ENCODE peak calls at places on chromosomes 4 and X, in four cellular contexts. V is HepG2, E is upper lobe of left lung, C is body of pancreas. T is an unnamed sample.
A peak's percentile ranks its signal among the peaks of the same experiment; 100 is the strongest.

GRCh38 chrX:38929966-38930421 is 128.7 kb downstream of the MID1IP1 start:
- ATAC-seq in V (no peak), E (no peak), C (peak; percentile 68), T (peak; percentile 63)

GRCh38 chr4:113607998-113608397 is 153.5 kb downstream of the CAMK2D start:
- ATAC-seq in V (no peak), E (no peak), C (no peak), T (no peak)

GRCh38 chr4:121800961-121801714 is at the start of gene EXOSC9:
- ATAC-seq in V (peak; percentile 87), E (peak; percentile 98), C (peak; percentile 99), T (peak; percentile 95)

GRCh38 chr4:121191351-121191750 is 27.2 kb upstream of the TNIP3 start:
- ATAC-seq in V (no peak), E (no peak), C (no peak), T (no peak)

GRCh38 chrX:63050225-63050624 is 300.9 kb downstream of the SPIN4 start:
- ATAC-seq in V (no peak), E (no peak), C (no peak), T (no peak)

GRCh38 chr4:154593868-154594267 is 3.3 kb upstream of the FGA start:
- ATAC-seq in V (no peak), E (no peak), C (no peak), T (no peak)

GRCh38 chr4:170089743-170090666 is at the start of gene AADAT:
- ATAC-seq in V (peak; percentile 93), E (peak; percentile 96), C (peak; percentile 93), T (peak; percentile 92)

GRCh38 chr4:153421980-153422379 is 44.2 kb upstream of the TMEM131L start:
- ATAC-seq in V (no peak), E (no peak), C (no peak), T (no peak)

GRCh38 chrX:56563231-56564116 is at the start of gene UBQLN2:
- ATAC-seq in V (peak; percentile 92), E (peak; percentile 98), C (peak; percentile 94), T (peak; percentile 96)

GRCh38 chrX:108019382-108019857 is 25.4 kb upstream of the VSIG1 start:
- ATAC-seq in V (no peak), E (no peak), C (no peak), T (no peak)

GRCh38 chr4:158799013-158799770 is 30.4 kb downstream of the FNIP2 start:
- ATAC-seq in V (peak; percentile 65), E (no peak), C (no peak), T (no peak)

GRCh38 chrX:41559662-41560061 is 112.5 kb downstream of the NYX start:
- ATAC-seq in V (no peak), E (peak; percentile 44), C (no peak), T (peak; percentile 25)

GRCh38 chrX:100316987-100317386 is 93.1 kb downstream of the PCDH19 start:
- ATAC-seq in V (no peak), E (peak; percentile 71), C (no peak), T (no peak)

GRCh38 chr4:162891788-162892707 is 274.6 kb downstream of the NAF1 start:
- ATAC-seq in V (no peak), E (no peak), C (no peak), T (no peak)

GRCh38 chr4:23763559-23763958 is 126.3 kb downstream of the PPARGC1A start:
- ATAC-seq in V (peak; percentile 57), E (no peak), C (no peak), T (no peak)

GRCh38 chrX:48974033-48974432 is 2.4 kb upstream of the KCND1 start:
- ATAC-seq in V (no peak), E (no peak), C (no peak), T (no peak)

GRCh38 chrX:38225093-38225492 is 4.4 kb upstream of the SRPX start:
- ATAC-seq in V (no peak), E (no peak), C (no peak), T (no peak)

GRCh38 chr4:183348706-183349659 is 26.8 kb upstream of the CLDN24 start:
- ATAC-seq in V (no peak), E (peak; percentile 80), C (no peak), T (no peak)

GRCh38 chrX:111168314-111168713 is 72.3 kb downstream of the PAK3 start:
- ATAC-seq in V (no peak), E (no peak), C (no peak), T (no peak)

GRCh38 chr4:2570551-2571222 is 34.2 kb downstream of the FAM193A start:
- ATAC-seq in V (peak; percentile 19), E (peak; percentile 43), C (no peak), T (peak; percentile 73)

GRCh38 chrX:136600059-136600458 is 47.9 kb upstream of the CD40LG start:
- ATAC-seq in V (no peak), E (no peak), C (no peak), T (no peak)

GRCh38 chrX:104659037-104659744 is 93.2 kb downstream of the IL1RAPL2 start:
- ATAC-seq in V (no peak), E (no peak), C (peak; percentile 81), T (no peak)

GRCh38 chrX:1598021-1598875 is 6.8 kb downstream of the AKAP17A start:
- ATAC-seq in V (no peak), E (no peak), C (no peak), T (no peak)

GRCh38 chr4:110867981-110868380 is 245.1 kb upstream of the PITX2 start:
- ATAC-seq in V (no peak), E (no peak), C (no peak), T (no peak)

GRCh38 chrX:145817299-145817665 is 347 bp upstream of the SLITRK2 start:
- ATAC-seq in V (no peak), E (peak; percentile 17), C (no peak), T (no peak)

GRCh38 chr4:15836362-15836761 is 58.2 kb downstream of the CD38 start:
- ATAC-seq in V (no peak), E (no peak), C (no peak), T (no peak)

GRCh38 chrX:127578395-127578794 is 473.8 kb downstream of the ACTRT1 start:
- ATAC-seq in V (no peak), E (no peak), C (no peak), T (no peak)

GRCh38 chr4:163332526-163333405 is at the start of gene NPY1R:
- ATAC-seq in V (peak; percentile 95), E (peak; percentile 90), C (peak; percentile 93), T (peak; percentile 85)

GRCh38 chr4:78569291-78569821 is 17.8 kb downstream of the ANXA3 start:
- ATAC-seq in V (no peak), E (peak; percentile 85), C (peak; percentile 93), T (peak; percentile 42)

GRCh38 chr4:155967098-155967497 is 13.4 kb upstream of the CTSO start:
- ATAC-seq in V (no peak), E (peak; percentile 45), C (no peak), T (no peak)

GRCh38 chr4:150242820-150243458 is 164.7 kb downstream of the DCLK2 start:
- ATAC-seq in V (peak; percentile 74), E (peak; percentile 74), C (peak; percentile 55), T (no peak)

GRCh38 chrX:119646515-119646914 is 40.3 kb upstream of the NKRF start:
- ATAC-seq in V (no peak), E (no peak), C (no peak), T (no peak)

GRCh38 chr4:71126719-71127118 is 133.3 kb downstream of the DCK start:
- ATAC-seq in V (peak; percentile 50), E (no peak), C (no peak), T (no peak)

GRCh38 chr4:152112887-152113286 is 352.1 kb upstream of the GATB start:
- ATAC-seq in V (no peak), E (no peak), C (no peak), T (no peak)

GRCh38 chr4:158610790-158611189 is 60.9 kb downstream of the C4orf46 start:
- ATAC-seq in V (no peak), E (peak; percentile 60), C (no peak), T (no peak)

GRCh38 chr4:73661646-73662119 is 41.4 kb upstream of the RASSF6 start:
- ATAC-seq in V (no peak), E (no peak), C (no peak), T (no peak)

GRCh38 chr4:184746532-184746870 is 12.6 kb upstream of the CENPU start:
- ATAC-seq in V (peak; percentile 23), E (peak; percentile 87), C (peak; percentile 87), T (peak; percentile 95)

GRCh38 chr4:111650553-111651183 is 494.6 kb upstream of the FAM241A start:
- ATAC-seq in V (no peak), E (no peak), C (no peak), T (no peak)

GRCh38 chr4:56460085-56460484 is 7.3 kb upstream of the SRP72 start:
- ATAC-seq in V (no peak), E (no peak), C (no peak), T (no peak)

DNA sequence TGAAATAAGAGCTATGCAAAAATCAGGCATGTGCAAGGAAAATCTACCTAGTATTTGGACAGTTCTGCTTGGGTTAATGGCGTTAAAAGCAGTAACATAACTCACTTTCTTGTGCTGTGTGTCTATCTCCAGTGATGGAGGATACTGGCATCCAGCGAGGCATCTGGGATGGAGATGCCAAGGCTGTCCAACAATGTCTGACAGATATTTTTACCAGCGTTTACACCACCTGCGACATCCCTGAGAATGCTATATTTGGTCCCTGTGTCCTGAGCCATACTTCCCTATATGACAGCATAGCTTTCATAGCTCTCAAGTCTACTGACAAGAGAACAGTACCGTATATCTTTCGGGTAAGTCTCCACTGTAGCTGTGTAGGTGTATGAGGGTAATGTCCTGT is 2.6 kb downstream of the PRDM8 start:
- ATAC-seq in V (no peak), E (no peak), C (no peak), T (no peak)
- H3K36me3 ChIP-seq in V (no peaks in the 10 kb centered on the region), E (no peaks in the 10 kb centered on the region), C (no peaks in the 10 kb centered on the region), T (no peaks in the 10 kb centered on the region)

DNA sequence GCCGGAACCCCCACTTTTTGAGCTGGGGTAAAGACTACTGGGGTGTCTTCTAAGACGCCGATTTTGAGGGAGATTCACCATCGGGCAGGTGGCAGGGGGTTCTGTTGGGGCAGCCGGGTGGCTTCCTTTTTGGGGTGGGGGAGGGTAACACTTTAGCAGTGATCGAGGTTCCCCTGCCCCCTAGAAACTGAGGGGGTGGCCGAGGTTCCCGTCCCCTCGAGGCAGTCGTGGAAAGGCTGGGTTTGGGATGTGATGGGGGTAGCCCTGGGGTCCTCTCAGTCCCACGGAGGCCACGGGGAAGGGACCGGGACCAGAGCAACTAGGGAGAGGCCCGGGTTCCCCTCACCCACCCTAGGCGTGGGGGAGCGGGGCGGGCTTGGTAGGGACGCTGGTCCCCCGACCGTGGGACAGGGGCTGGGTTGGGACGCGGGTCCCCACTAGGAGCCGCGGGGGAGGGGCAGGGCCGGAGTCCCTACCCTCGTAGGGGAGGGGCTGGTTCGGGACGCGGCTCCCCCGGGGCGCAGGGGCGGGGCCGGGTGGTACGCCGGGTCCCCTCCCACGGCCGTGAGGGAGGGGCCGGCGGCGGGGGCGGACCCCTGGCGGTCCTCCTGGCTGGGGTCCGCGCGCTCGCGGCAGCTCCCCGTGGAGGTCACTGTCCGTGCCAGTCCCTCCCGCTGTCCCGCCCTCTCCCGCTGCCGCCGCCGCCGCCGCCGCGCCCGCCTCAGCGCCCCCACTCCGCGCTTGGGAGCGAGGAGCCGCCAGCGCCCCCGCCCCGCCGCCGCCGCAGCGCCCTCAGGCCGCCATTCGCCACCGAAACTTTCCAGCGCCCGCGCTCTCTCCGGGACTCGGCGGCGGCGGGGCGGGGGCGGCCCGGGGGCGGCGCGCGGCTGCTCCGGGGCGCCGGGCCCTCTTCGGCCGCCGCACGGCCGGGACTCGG is at the start of gene TBL1X:
- ATAC-seq in V (peak; percentile 50), E (peak; percentile 69), C (peak; percentile 23), T (peak; percentile 50)
- TF ChIP-seq POLR2A in V (no peak), E (peak; percentile 24), C (no peak), T (no peak)

GRCh38 chr4:159937595-159937994 is 834.7 kb downstream of the RAPGEF2 start:
- ATAC-seq in V (no peak), E (no peak), C (no peak), T (no peak)
- H3K9me3 ChIP-seq in V (no peaks in the 10 kb centered on the region), E (no peaks in the 10 kb centered on the region), C (no peaks in the 10 kb centered on the region), T (no peaks in the 10 kb centered on the region)

DNA sequence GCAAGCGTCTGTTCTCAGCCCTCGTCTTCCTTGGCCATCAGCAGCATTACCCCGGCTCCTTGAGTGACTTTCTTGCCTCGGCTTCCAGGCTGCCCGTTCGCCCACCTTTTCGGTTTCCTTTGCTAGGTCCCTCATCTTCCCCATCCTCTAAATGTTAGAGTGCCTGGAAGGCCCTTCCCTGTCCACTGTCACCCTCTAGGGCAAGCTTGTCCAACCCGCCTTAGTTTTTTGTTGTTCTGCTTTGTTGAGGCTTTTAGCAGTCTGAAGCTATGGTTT is 62.7 kb downstream of the TBC1D14 start:
- ATAC-seq in V (no peak), E (no peak), C (no peak), T (no peak)
- H3K36me3 ChIP-seq in V (peaks cover 32% of the 10 kb centered on the region), E (peaks cover 4% of the 10 kb centered on the region), C (peaks cover 4% of the 10 kb centered on the region), T (peaks cover 30% of the 10 kb centered on the region)

T was measured in gastroesophageal sphincter.